ENCODE peak calls at places on chromosomes 4 and X, in ten cellular contexts. O is NCI-H2029 treated with DMSO at 0.1 percent for 48 hours; J is EH; H is uterus; G is iris pigment epithelial cell; E is stimulated activated CD4-positive, alpha-beta T cell treated with anti-CD3 and anti-CD28 coated beads, Interleukin-4, amount 100 ng/mL, for 48 hours; A is body of pancreas; P is pancreas; I is EL; Y is activated T-cell treated with anti-CD3 and anti-CD28 coated beads, Interleukin-2, amount 50 U/mL, for 48 hours. C is an unnamed sample.

GRCh38 chr4:147288512-147288911 is 192.4 kb upstream of the EDNRA start:
- DNase-seq in O (no peak), J (no peak), H (no peak), G (no peak), E (no peak), A (no peak), P (no peak), I (no peak), Y (no peak), C (no peak)

GRCh38 chr4:105350859-105351494 is 122.9 kb downstream of the PPA2 start:
- DNase-seq in O (no peak), J (peak), H (no peak), G (peak), E (no peak), A (no peak), P (no peak), I (no peak), Y (no peak), C (no peak)

GRCh38 chrX:40488299-40488698 is 92.5 kb upstream of the ATP6AP2 start:
- DNase-seq in O (no peak), J (no peak), H (no peak), G (no peak), E (no peak), A (no peak), P (no peak), I (no peak), Y (no peak), C (no peak)

GRCh38 chr4:7805533-7806079 is 134.1 kb downstream of the AFAP1 start:
- DNase-seq in O (peak), J (peak), H (no peak), G (peak), E (no peak), A (peak), P (peak), I (peak), Y (no peak), C (no peak)

GRCh38 chr4:153205028-153205648 is 895 bp downstream of the TRIM2 start:
- DNase-seq in O (no peak), J (peak), H (no peak), G (no peak), E (peak), A (peak), P (peak), I (no peak), Y (peak), C (no peak)

GRCh38 chr4:143382539-143382938 is 45.9 kb downstream of the GAB1 start:
- DNase-seq in O (no peak), J (no peak), H (no peak), G (peak), E (no peak), A (no peak), P (no peak), I (no peak), Y (no peak), C (no peak)

GRCh38 chr4:106021737-106022410 is 126.6 kb downstream of the NPNT start:
- DNase-seq in O (no peak), J (no peak), H (no peak), G (no peak), E (no peak), A (no peak), P (no peak), I (no peak), Y (no peak), C (no peak)

GRCh38 chr4:90950385-90950841 is 823.2 kb downstream of the CCSER1 start:
- DNase-seq in O (peak), J (no peak), H (no peak), G (peak), E (no peak), A (no peak), P (no peak), I (no peak), Y (no peak), C (no peak)

GRCh38 chr4:127425202-127425845 is 207.4 kb upstream of the INTU start:
- DNase-seq in O (no peak), J (no peak), H (no peak), G (no peak), E (no peak), A (no peak), P (no peak), I (no peak), Y (no peak), C (no peak)

GRCh38 chr4:159577241-159577640 is 474.4 kb downstream of the RAPGEF2 start:
- DNase-seq in O (no peak), J (no peak), H (no peak), G (no peak), E (no peak), A (no peak), P (no peak), I (no peak), Y (no peak), C (no peak)

GRCh38 chr4:3637326-3638016 is 105.2 kb upstream of the LRPAP1 start:
- DNase-seq in O (no peak), J (no peak), H (peak), G (no peak), E (no peak), A (no peak), P (no peak), I (no peak), Y (no peak), C (no peak)

C was measured in WTC11.